ENCODE peak calls at places on chromosomes 7 and 10, in nine cellular contexts. Z, L, U, T, N, P, E, R and X are unnamed samples.

GRCh38 chr7:158560386-158560785 is 27.2 kb downstream of the PTPRN2 start:
- DNase-seq in N (no peak), E (no peak), Z (no peak), P (no peak), U (no peak), T (no peak), L (no peak), R (no peak), X (no peak)

GRCh38 chr7:117090820-117091219 is 137.5 kb downstream of the ST7 start:
- DNase-seq in N (no peak), R (no peak), Z (peak), P (no peak), L (no peak), T (no peak), E (no peak), U (no peak), X (no peak)

GRCh38 chr7:81150951-81151361 is 232.1 kb upstream of the SEMA3C start:
- DNase-seq in Z (no peak), R (no peak), U (no peak), E (no peak), N (no peak), L (no peak), P (peak), T (no peak), X (no peak)

GRCh38 chr7:128912281-128912680 is 1.8 kb upstream of the KCP start:
- DNase-seq in L (no peak), E (no peak), U (no peak), T (no peak), N (no peak), Z (no peak), P (no peak), R (no peak), X (no peak)

GRCh38 chr10:70255329-70256299 is 22.4 kb upstream of the PPA1 start:
- DNase-seq in T (no peak), Z (no peak), P (peak), U (no peak), L (no peak), E (peak), R (peak), N (no peak), X (peak)

GRCh38 chr7:106111671-106112117 is 418 bp downstream of the SYPL1 start:
- DNase-seq in L (peak), Z (peak), N (no peak), R (peak), T (no peak), E (peak), P (peak), U (no peak), X (no peak)

GRCh38 chr7:92034116-92034515 is 93.5 kb downstream of the AKAP9 start:
- DNase-seq in U (no peak), E (no peak), T (no peak), P (no peak), N (peak), Z (no peak), R (no peak), L (no peak), X (no peak)

GRCh38 chr7:43750016-43750887 is 8.2 kb upstream of the BLVRA start:
- DNase-seq in L (no peak), Z (no peak), T (no peak), R (no peak), N (no peak), P (no peak), U (no peak), E (no peak), X (no peak)

GRCh38 chr7:122059516-122059915 is 84.5 kb downstream of the AASS start:
- DNase-seq in E (no peak), P (no peak), L (no peak), Z (no peak), U (no peak), N (no peak), T (no peak), R (no peak), X (no peak)

GRCh38 chr7:375901-376305 is 85.9 kb downstream of the FOXL3 start:
- DNase-seq in L (peak), T (no peak), Z (peak), R (no peak), P (no peak), N (no peak), E (no peak), U (no peak), X (no peak)

GRCh38 chr7:55253188-55253587 is 111.9 kb upstream of the LANCL2 start:
- DNase-seq in U (no peak), N (no peak), P (no peak), E (no peak), T (no peak), L (no peak), R (no peak), Z (no peak), X (no peak)

GRCh38 chr10:124740374-124741280 is 3.6 kb downstream of the FAM53B start:
- DNase-seq in E (no peak), P (no peak), T (no peak), Z (peak), R (peak), N (no peak), U (no peak), L (no peak), X (no peak)

GRCh38 chr7:138212314-138212713 is 136.1 kb downstream of the AKR1D1 start:
- DNase-seq in U (no peak), T (no peak), Z (peak), L (no peak), E (no peak), R (no peak), N (no peak), P (no peak), X (no peak)

GRCh38 chr7:101804642-101805401 is 12.6 kb upstream of the CUX1 start:
- DNase-seq in Z (peak), T (no peak), N (no peak), U (no peak), R (no peak), L (peak), E (peak), P (no peak), X (peak)

GRCh38 chr7:1247527-1248041 is 14.9 kb downstream of the UNCX start:
- DNase-seq in Z (no peak), L (no peak), T (no peak), E (no peak), N (no peak), R (no peak), P (no peak), U (no peak), X (no peak)

GRCh38 chr7:155182406-155182970 is 112.4 kb downstream of the HTR5A start:
- DNase-seq in Z (no peak), L (no peak), R (no peak), P (no peak), U (no peak), T (no peak), N (no peak), E (no peak), X (no peak)

GRCh38 chr7:114879554-114879953 is 42.3 kb upstream of the MDFIC start:
- DNase-seq in T (no peak), R (no peak), U (no peak), L (no peak), P (peak), Z (no peak), E (no peak), N (peak), X (no peak)

GRCh38 chr10:73263948-73264347 is 11.5 kb upstream of the MRPS16 start:
- DNase-seq in Z (no peak), T (no peak), L (no peak), E (no peak), U (no peak), P (peak), R (no peak), N (peak), X (no peak)

GRCh38 chr7:147937428-147937827 is 653.1 kb upstream of the C7orf33 start:
- DNase-seq in L (no peak), N (no peak), T (no peak), Z (no peak), E (no peak), P (no peak), U (no peak), R (no peak), X (no peak)

DNA sequence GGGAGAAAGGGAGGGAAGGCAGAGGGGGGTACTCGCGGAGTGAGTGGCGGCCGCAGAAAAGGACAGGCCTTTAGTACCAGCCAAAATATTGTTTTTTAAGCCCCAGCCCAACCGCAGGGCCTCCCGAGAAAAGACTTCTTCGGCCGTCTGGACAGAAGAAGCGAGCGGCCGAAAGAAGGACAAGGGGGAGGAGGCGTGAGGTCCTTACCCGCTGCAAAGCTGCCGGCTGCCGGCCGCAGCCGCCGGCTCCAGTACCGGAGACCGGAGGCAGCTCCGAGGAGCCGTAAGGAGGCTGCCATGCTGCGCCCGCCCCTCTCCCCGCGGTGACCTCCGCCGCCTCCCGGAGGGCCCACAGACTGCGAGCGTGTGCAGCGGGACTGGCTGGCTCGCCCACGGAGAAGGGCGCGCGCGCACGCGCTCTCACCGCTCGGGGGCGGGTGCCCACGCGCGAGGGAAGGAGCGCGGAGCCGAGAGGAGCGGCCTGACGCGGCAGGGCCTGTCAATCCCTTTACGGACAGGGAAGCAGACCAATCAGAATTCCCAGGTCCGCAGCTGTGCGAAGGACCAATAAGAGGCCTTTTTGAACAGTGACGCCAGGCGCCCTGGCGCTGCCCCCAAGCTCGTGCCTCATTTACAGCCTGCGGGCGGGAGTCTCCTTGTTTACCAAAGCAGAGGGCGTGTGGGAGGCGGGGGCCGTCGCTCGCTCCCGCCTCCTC is at the start of gene HIBADH:
- DNase-seq in E (peak), R (peak), L (peak), U (peak), Z (peak), T (peak), N (peak), P (peak), X (peak)
- TF ChIP-seq CTCF in E (no peak), R (no peak), L (peak), U (no peak), Z (no peak), T (peak), N (peak), P (no peak), X (no peak)

DNA sequence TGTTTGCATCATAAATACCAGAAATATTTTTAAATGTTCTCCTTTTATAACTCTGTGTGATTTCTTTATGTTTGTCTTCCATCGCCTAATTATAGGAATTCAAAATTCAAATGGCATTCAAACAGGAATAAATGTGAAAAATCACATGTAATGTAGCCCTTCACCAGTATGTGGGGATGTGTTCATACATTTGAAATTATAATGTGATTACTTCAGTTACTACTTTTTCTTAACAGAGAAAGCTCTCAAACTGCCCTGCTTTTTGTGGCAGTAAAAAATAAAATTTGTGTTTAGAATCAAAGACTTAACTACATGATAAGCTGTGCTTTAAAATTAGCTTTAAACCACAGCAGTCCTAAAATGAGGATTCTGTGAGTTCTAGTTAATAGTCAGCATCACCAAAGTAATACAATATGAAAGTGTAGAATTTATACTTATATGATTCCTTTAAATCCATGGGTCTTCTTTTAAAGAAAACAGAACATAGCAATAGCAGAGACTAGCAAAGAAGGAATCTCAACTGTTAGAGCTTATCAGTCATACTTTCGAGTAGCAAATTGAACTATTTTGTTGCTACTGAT is 7.8 kb upstream of the HERC4 start:
- DNase-seq in N (no peak), U (no peak), Z (no peak), T (no peak), P (peak), E (no peak), L (no peak), R (peak), X (no peak)
- TF ChIP-seq CTCF in N (peak), U (peak), Z (peak), T (peak), P (peak), E (peak), L (peak), R (peak), X (peak)

GRCh38 chr10:92897916-92898315 is 49.6 kb downstream of the EXOC6 start:
- DNase-seq in L (no peak), R (no peak), T (no peak), U (no peak), P (no peak), N (no peak), E (no peak), Z (no peak), X (no peak)

GRCh38 chr10:92901819-92902234 is 53.5 kb downstream of the EXOC6 start:
- DNase-seq in N (no peak), R (no peak), U (no peak), Z (no peak), T (no peak), E (no peak), L (no peak), P (no peak), X (no peak)

GRCh38 chr10:92907280-92907679 is 59.0 kb downstream of the EXOC6 start:
- DNase-seq in E (no peak), P (no peak), U (no peak), L (no peak), R (no peak), T (no peak), Z (no peak), N (no peak), X (no peak)

DNA sequence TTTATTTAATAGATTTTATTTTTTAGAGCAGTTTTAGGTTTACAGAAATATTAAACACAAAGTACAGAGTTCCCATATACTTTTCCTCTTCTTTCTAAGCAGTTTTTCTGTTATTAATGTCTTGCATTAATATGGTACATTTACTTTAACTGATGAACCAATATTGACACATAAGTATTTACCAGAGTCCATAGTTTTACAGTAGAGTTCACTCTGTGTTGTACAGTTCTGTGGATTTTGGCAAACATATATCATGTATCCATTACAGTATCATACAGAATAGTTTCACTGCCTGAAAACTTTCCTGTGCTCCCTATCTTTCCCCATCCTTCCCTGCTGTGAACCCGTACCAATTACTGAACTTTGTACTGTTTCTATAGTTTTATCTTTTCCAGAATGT is 55.3 kb downstream of the EXOC6 start:
- DNase-seq in T (no peak), P (no peak), Z (no peak), R (no peak), L (no peak), E (no peak), U (no peak), N (no peak), X (no peak)
- TF ChIP-seq CTCF in T (no peak), P (no peak), Z (no peak), R (no peak), L (no peak), E (no peak), U (no peak), N (no peak), X (no peak)

GRCh38 chr10:130336612-130337304 is 200.6 kb downstream of the GLRX3 start:
- DNase-seq in U (no peak), E (no peak), Z (peak), P (no peak), N (no peak), L (no peak), R (no peak), T (no peak), X (no peak)
- TF ChIP-seq CTCF in U (peak), E (no peak), Z (no peak), P (no peak), N (no peak), L (no peak), R (no peak), T (no peak), X (no peak)

GRCh38 chr10:116627386-116627933 is 6.7 kb downstream of the PNLIPRP2 start:
- DNase-seq in Z (peak), L (peak), E (peak), P (no peak), U (peak), R (peak), N (no peak), T (no peak), X (peak)
- TF ChIP-seq CTCF in Z (peak), L (peak), E (peak), P (no peak), U (peak), R (no peak), N (peak), T (no peak), X (peak)

GRCh38 chr7:89133819-89134218 is 338.3 kb upstream of the TEX47 start:
- DNase-seq in L (no peak), U (no peak), N (no peak), Z (no peak), P (no peak), E (no peak), T (no peak), R (no peak), X (no peak)

GRCh38 chr7:89129600-89130375 is 334.3 kb upstream of the TEX47 start:
- DNase-seq in U (no peak), P (no peak), R (no peak), L (no peak), E (no peak), T (no peak), N (no peak), Z (no peak), X (no peak)

GRCh38 chr7:89133357-89133756 is 337.8 kb upstream of the TEX47 start:
- DNase-seq in R (no peak), E (no peak), U (no peak), N (no peak), P (no peak), L (no peak), T (no peak), Z (no peak), X (no peak)
- TF ChIP-seq CTCF in R (no peak), E (no peak), U (no peak), N (no peak), P (no peak), L (no peak), T (no peak), Z (no peak), X (no peak)

GRCh38 chr7:87151002-87151505 is 1.2 kb upstream of the DMTF1 start:
- DNase-seq in L (no peak), E (no peak), U (no peak), Z (no peak), N (no peak), R (no peak), P (no peak), T (no peak), X (no peak)

GRCh38 chr7:87152897-87153641 is 816 bp downstream of the DMTF1 start:
- DNase-seq in Z (peak), T (no peak), N (no peak), U (peak), L (peak), E (no peak), R (peak), P (peak), X (peak)

GRCh38 chr7:87151701-87152111 is 547 bp upstream of the DMTF1 start:
- DNase-seq in Z (no peak), P (no peak), U (no peak), E (no peak), N (no peak), L (no peak), R (no peak), T (no peak), X (no peak)

GRCh38 chr7:87154166-87154565 is 1.9 kb downstream of the DMTF1 start:
- DNase-seq in T (no peak), E (no peak), Z (no peak), U (no peak), L (no peak), R (no peak), P (no peak), N (no peak), X (no peak)

DNA sequence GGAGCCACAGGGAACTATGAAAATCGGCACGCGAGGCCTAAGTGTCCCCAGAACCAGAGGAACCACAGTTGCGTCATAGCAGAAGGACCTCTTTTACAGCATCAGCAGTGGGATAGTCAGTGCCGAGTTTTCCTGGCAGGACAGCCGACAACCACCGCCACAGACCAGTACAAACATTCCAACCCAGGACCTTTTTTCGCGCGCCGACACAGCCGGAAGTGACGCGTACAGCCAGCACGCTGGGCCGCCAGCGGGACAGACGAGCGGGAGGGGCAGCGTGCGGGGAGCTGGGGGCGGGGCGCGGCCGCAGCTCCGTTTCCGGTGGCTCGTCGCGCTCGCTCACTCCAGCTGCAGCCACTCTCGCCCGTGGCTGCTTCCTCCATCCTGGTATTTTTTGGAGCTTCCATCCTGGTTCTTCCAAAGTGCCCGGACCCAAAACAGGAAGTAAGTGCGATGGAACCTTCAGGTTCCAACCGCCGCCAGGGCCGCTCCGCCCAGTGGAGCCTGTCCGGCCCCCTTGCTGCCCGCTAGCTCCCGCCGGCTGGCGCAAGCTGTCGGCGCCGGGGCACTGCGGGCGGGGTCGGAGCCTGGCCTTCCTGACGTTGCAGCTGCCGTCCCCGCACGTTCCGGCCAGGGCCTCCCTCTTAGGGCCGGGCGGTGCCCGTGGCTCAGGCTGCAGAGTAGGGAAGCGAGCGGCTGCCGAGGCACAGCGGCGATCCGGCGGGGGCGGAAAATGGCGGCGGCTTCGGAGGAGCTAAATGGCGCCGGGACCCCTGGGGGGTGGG is at the start of gene DMTF1:
- DNase-seq in T (peak), Z (peak), U (peak), N (peak), P (peak), R (peak), E (peak), L (peak), X (peak)
- TF ChIP-seq CTCF in T (no peak), Z (no peak), U (no peak), N (no peak), P (no peak), R (no peak), E (no peak), L (peak), X (no peak)